ENCODE peak calls at places on chromosomes 1 and 21, in eight cellular contexts. One of them, this sample, is unnamed.
A peak's percentile ranks its signal among the peaks of the same experiment; 100 is the strongest.

GRCh38 chr1:162019436-162019835 is 4.2 kb downstream of the OLFML2B start:
- DNase-seq in thyroid gland: no peak
- DNase-seq in heart left ventricle: no peak
- DNase-seq in neuronal stem cell: no peak
- DNase-seq in left lung: no peak
- DNase-seq in lower lobe of right lung: no peak
- DNase-seq in spleen: no peak
- DNase-seq in fibroblast of lung: no peak
- DNase-seq in this sample: no peak

GRCh38 chr1:222283147-222283768 is 264.6 kb downstream of the HHIPL2 start:
- DNase-seq in thyroid gland: no peak
- DNase-seq in heart left ventricle: no peak
- DNase-seq in neuronal stem cell: no peak
- DNase-seq in left lung: no peak
- DNase-seq in lower lobe of right lung: no peak
- DNase-seq in spleen: peak; percentile 77
- DNase-seq in fibroblast of lung: peak; percentile 98
- DNase-seq in this sample: no peak

GRCh38 chr1:232459826-232460225 is 170.1 kb downstream of the SIPA1L2 start:
- DNase-seq in thyroid gland: no peak
- DNase-seq in heart left ventricle: no peak
- DNase-seq in neuronal stem cell: no peak
- DNase-seq in left lung: no peak
- DNase-seq in lower lobe of right lung: no peak
- DNase-seq in spleen: no peak
- DNase-seq in fibroblast of lung: no peak
- DNase-seq in this sample: no peak

GRCh38 chr1:220775238-220775853 is 11.4 kb upstream of the MTARC1 start:
- DNase-seq in thyroid gland: peak; percentile 47
- DNase-seq in heart left ventricle: no peak
- DNase-seq in neuronal stem cell: no peak
- DNase-seq in left lung: no peak
- DNase-seq in lower lobe of right lung: no peak
- DNase-seq in spleen: no peak
- DNase-seq in fibroblast of lung: peak; percentile 38
- DNase-seq in this sample: no peak

GRCh38 chr1:65691152-65691900 is 101.4 kb upstream of the PDE4B start:
- DNase-seq in thyroid gland: no peak
- DNase-seq in heart left ventricle: no peak
- DNase-seq in neuronal stem cell: no peak
- DNase-seq in left lung: no peak
- DNase-seq in lower lobe of right lung: no peak
- DNase-seq in spleen: no peak
- DNase-seq in fibroblast of lung: no peak
- DNase-seq in this sample: no peak

GRCh38 chr1:56472860-56473259 is 106.5 kb downstream of the PLPP3 start:
- DNase-seq in thyroid gland: no peak
- DNase-seq in heart left ventricle: no peak
- DNase-seq in neuronal stem cell: no peak
- DNase-seq in left lung: no peak
- DNase-seq in lower lobe of right lung: no peak
- DNase-seq in spleen: no peak
- DNase-seq in fibroblast of lung: no peak
- DNase-seq in this sample: no peak

GRCh38 chr1:94463056-94463764 is 45.0 kb downstream of the ABCD3 start:
- DNase-seq in thyroid gland: no peak
- DNase-seq in heart left ventricle: no peak
- DNase-seq in neuronal stem cell: no peak
- DNase-seq in left lung: no peak
- DNase-seq in lower lobe of right lung: no peak
- DNase-seq in spleen: no peak
- DNase-seq in fibroblast of lung: no peak
- DNase-seq in this sample: no peak

GRCh38 chr1:71492298-71493041 is 411.6 kb upstream of the ZRANB2 start:
- DNase-seq in thyroid gland: no peak
- DNase-seq in heart left ventricle: no peak
- DNase-seq in neuronal stem cell: no peak
- DNase-seq in left lung: no peak
- DNase-seq in lower lobe of right lung: no peak
- DNase-seq in spleen: no peak
- DNase-seq in fibroblast of lung: no peak
- DNase-seq in this sample: no peak

GRCh38 chr21:30541764-30542163 is at the start of gene KRTAP19-6:
- DNase-seq in thyroid gland: no peak
- DNase-seq in heart left ventricle: no peak
- DNase-seq in neuronal stem cell: no peak
- DNase-seq in left lung: no peak
- DNase-seq in lower lobe of right lung: no peak
- DNase-seq in spleen: no peak
- DNase-seq in fibroblast of lung: no peak
- DNase-seq in this sample: no peak

GRCh38 chr1:226308166-226308722 is 720 bp downstream of the LIN9 start:
- DNase-seq in thyroid gland: peak; percentile 2
- DNase-seq in heart left ventricle: no peak
- DNase-seq in neuronal stem cell: no peak
- DNase-seq in left lung: no peak
- DNase-seq in lower lobe of right lung: no peak
- DNase-seq in spleen: no peak
- DNase-seq in fibroblast of lung: no peak
- DNase-seq in this sample: peak; percentile 12

GRCh38 chr1:67390041-67390887 is 39.9 kb downstream of the SERBP1 start:
- DNase-seq in thyroid gland: no peak
- DNase-seq in heart left ventricle: no peak
- DNase-seq in neuronal stem cell: no peak
- DNase-seq in left lung: no peak
- DNase-seq in lower lobe of right lung: no peak
- DNase-seq in spleen: no peak
- DNase-seq in fibroblast of lung: no peak
- DNase-seq in this sample: no peak

GRCh38 chr1:66618390-66618789 is 84.4 kb downstream of the SGIP1 start:
- DNase-seq in thyroid gland: no peak
- DNase-seq in heart left ventricle: no peak
- DNase-seq in neuronal stem cell: no peak
- DNase-seq in left lung: no peak
- DNase-seq in lower lobe of right lung: no peak
- DNase-seq in spleen: no peak
- DNase-seq in fibroblast of lung: peak; percentile 47
- DNase-seq in this sample: no peak

GRCh38 chr21:15430577-15430976 is 299.2 kb upstream of the USP25 start:
- DNase-seq in thyroid gland: no peak
- DNase-seq in heart left ventricle: no peak
- DNase-seq in neuronal stem cell: no peak
- DNase-seq in left lung: no peak
- DNase-seq in lower lobe of right lung: no peak
- DNase-seq in spleen: no peak
- DNase-seq in fibroblast of lung: no peak
- DNase-seq in this sample: no peak

GRCh38 chr1:8025061-8025670 is 943 bp downstream of the ERRFI1 start:
- DNase-seq in thyroid gland: no peak
- DNase-seq in heart left ventricle: no peak
- DNase-seq in neuronal stem cell: no peak
- DNase-seq in left lung: no peak
- DNase-seq in lower lobe of right lung: no peak
- DNase-seq in spleen: no peak
- DNase-seq in fibroblast of lung: peak; percentile 39
- DNase-seq in this sample: no peak

GRCh38 chr1:110787328-110788071 is 85.4 kb upstream of the CD53 start:
- DNase-seq in thyroid gland: no peak
- DNase-seq in heart left ventricle: no peak
- DNase-seq in neuronal stem cell: no peak
- DNase-seq in left lung: no peak
- DNase-seq in lower lobe of right lung: no peak
- DNase-seq in spleen: peak; percentile 81
- DNase-seq in fibroblast of lung: no peak
- DNase-seq in this sample: peak; percentile 20

GRCh38 chr21:44947930-44948331 is 8.1 kb downstream of the SLX9 start:
- DNase-seq in thyroid gland: no peak
- DNase-seq in heart left ventricle: peak; percentile 84
- DNase-seq in neuronal stem cell: no peak
- DNase-seq in left lung: peak; percentile 77
- DNase-seq in lower lobe of right lung: peak; percentile 48
- DNase-seq in spleen: peak; percentile 76
- DNase-seq in fibroblast of lung: no peak
- DNase-seq in this sample: no peak

GRCh38 chr1:91809267-91809666 is 76.7 kb downstream of the TGFBR3 start:
- DNase-seq in thyroid gland: no peak
- DNase-seq in heart left ventricle: no peak
- DNase-seq in neuronal stem cell: no peak
- DNase-seq in left lung: no peak
- DNase-seq in lower lobe of right lung: no peak
- DNase-seq in spleen: no peak
- DNase-seq in fibroblast of lung: no peak
- DNase-seq in this sample: no peak

GRCh38 chr21:36882776-36883175 is 83.7 kb downstream of the HLCS start:
- DNase-seq in thyroid gland: no peak
- DNase-seq in heart left ventricle: no peak
- DNase-seq in neuronal stem cell: no peak
- DNase-seq in left lung: no peak
- DNase-seq in lower lobe of right lung: no peak
- DNase-seq in spleen: no peak
- DNase-seq in fibroblast of lung: peak; percentile 8
- DNase-seq in this sample: no peak

GRCh38 chr21:8998946-8999681 is 1522.3 kb upstream of the TPTE start:
- DNase-seq in thyroid gland: no peak
- DNase-seq in heart left ventricle: no peak
- DNase-seq in neuronal stem cell: no peak
- DNase-seq in left lung: no peak
- DNase-seq in lower lobe of right lung: no peak
- DNase-seq in spleen: no peak
- DNase-seq in fibroblast of lung: no peak
- DNase-seq in this sample: no peak

GRCh38 chr21:8993284-8993942 is 1528.0 kb upstream of the TPTE start:
- DNase-seq in thyroid gland: no peak
- DNase-seq in heart left ventricle: no peak
- DNase-seq in neuronal stem cell: no peak
- DNase-seq in left lung: no peak
- DNase-seq in lower lobe of right lung: no peak
- DNase-seq in spleen: no peak
- DNase-seq in fibroblast of lung: no peak
- DNase-seq in this sample: no peak

GRCh38 chr21:8994640-8995511 is 1526.5 kb upstream of the TPTE start:
- DNase-seq in thyroid gland: no peak
- DNase-seq in heart left ventricle: no peak
- DNase-seq in neuronal stem cell: no peak
- DNase-seq in left lung: no peak
- DNase-seq in lower lobe of right lung: no peak
- DNase-seq in spleen: no peak
- DNase-seq in fibroblast of lung: no peak
- DNase-seq in this sample: no peak

GRCh38 chr21:8993943-8994639 is 1527.3 kb upstream of the TPTE start:
- DNase-seq in thyroid gland: no peak
- DNase-seq in heart left ventricle: no peak
- DNase-seq in neuronal stem cell: no peak
- DNase-seq in left lung: no peak
- DNase-seq in lower lobe of right lung: no peak
- DNase-seq in spleen: no peak
- DNase-seq in fibroblast of lung: no peak
- DNase-seq in this sample: no peak

GRCh38 chr21:8997011-8997440 is 1524.4 kb upstream of the TPTE start:
- DNase-seq in thyroid gland: no peak
- DNase-seq in heart left ventricle: no peak
- DNase-seq in neuronal stem cell: no peak
- DNase-seq in left lung: no peak
- DNase-seq in lower lobe of right lung: no peak
- DNase-seq in spleen: no peak
- DNase-seq in fibroblast of lung: no peak
- DNase-seq in this sample: no peak
- H3K9me3 ChIP-seq in thyroid gland: no peaks in the 10 kb centered on the region
- H3K9me3 ChIP-seq in heart left ventricle: no peaks in the 10 kb centered on the region
- H3K9me3 ChIP-seq in neuronal stem cell: peaks cover 22% of the 10 kb centered on the region
- H3K9me3 ChIP-seq in left lung: no peaks in the 10 kb centered on the region
- H3K9me3 ChIP-seq in lower lobe of right lung: no peaks in the 10 kb centered on the region
- H3K9me3 ChIP-seq in spleen: peaks cover 4% of the 10 kb centered on the region
- H3K9me3 ChIP-seq in fibroblast of lung: peaks cover 8% of the 10 kb centered on the region
- H3K9me3 ChIP-seq in this sample: peaks cover 4% of the 10 kb centered on the region

GRCh38 chr1:198380275-198380674 is 160.2 kb downstream of the ATP6V1G3 start:
- DNase-seq in thyroid gland: no peak
- DNase-seq in heart left ventricle: no peak
- DNase-seq in neuronal stem cell: no peak
- DNase-seq in left lung: no peak
- DNase-seq in lower lobe of right lung: no peak
- DNase-seq in spleen: no peak
- DNase-seq in fibroblast of lung: no peak
- DNase-seq in this sample: no peak
- H3K9me3 ChIP-seq in thyroid gland: no peaks in the 10 kb centered on the region
- H3K9me3 ChIP-seq in heart left ventricle: no peaks in the 10 kb centered on the region
- H3K9me3 ChIP-seq in neuronal stem cell: peaks cover 2% of the 10 kb centered on the region
- H3K9me3 ChIP-seq in left lung: no peaks in the 10 kb centered on the region
- H3K9me3 ChIP-seq in lower lobe of right lung: no peaks in the 10 kb centered on the region
- H3K9me3 ChIP-seq in spleen: no peaks in the 10 kb centered on the region
- H3K9me3 ChIP-seq in fibroblast of lung: no peaks in the 10 kb centered on the region
- H3K9me3 ChIP-seq in this sample: peaks cover 5% of the 10 kb centered on the region

DNA sequence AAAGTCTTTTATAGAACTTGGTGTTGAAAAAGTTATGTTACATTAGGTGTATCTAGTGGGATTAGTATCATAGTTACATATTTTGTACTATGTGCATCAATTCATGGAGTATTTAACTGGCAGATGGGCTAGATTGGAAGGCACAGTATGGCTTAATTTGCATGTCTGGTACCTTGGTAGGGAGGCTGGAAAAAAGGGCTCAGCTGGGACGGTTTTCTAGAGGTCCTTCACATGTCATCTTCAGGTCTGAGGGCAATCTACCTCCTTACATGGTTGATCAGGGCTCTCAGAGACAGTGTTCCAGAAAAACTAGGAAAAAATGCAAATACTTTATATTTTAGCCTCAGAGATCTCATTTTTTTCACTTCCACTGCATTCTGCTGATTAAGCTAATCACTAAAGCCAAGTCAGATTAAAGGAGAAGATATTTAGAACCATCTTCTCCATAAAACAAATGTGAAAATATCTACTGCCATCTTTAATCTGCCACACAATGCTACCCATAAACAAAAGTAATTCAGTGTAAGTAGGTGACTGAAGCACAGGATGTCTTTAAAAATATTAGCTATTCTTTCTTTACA is 209.3 kb downstream of the PLA2G4A start:
- DNase-seq in thyroid gland: no peak
- DNase-seq in heart left ventricle: no peak
- DNase-seq in neuronal stem cell: no peak
- DNase-seq in left lung: no peak
- DNase-seq in lower lobe of right lung: no peak
- DNase-seq in spleen: no peak
- DNase-seq in fibroblast of lung: no peak
- DNase-seq in this sample: no peak
- H3K9me3 ChIP-seq in thyroid gland: no peaks in the 10 kb centered on the region
- H3K9me3 ChIP-seq in heart left ventricle: no peaks in the 10 kb centered on the region
- H3K9me3 ChIP-seq in neuronal stem cell: peaks cover 2% of the 10 kb centered on the region
- H3K9me3 ChIP-seq in left lung: no peaks in the 10 kb centered on the region
- H3K9me3 ChIP-seq in lower lobe of right lung: no peaks in the 10 kb centered on the region
- H3K9me3 ChIP-seq in spleen: no peaks in the 10 kb centered on the region
- H3K9me3 ChIP-seq in fibroblast of lung: no peaks in the 10 kb centered on the region
- H3K9me3 ChIP-seq in this sample: no peaks in the 10 kb centered on the region

DNA sequence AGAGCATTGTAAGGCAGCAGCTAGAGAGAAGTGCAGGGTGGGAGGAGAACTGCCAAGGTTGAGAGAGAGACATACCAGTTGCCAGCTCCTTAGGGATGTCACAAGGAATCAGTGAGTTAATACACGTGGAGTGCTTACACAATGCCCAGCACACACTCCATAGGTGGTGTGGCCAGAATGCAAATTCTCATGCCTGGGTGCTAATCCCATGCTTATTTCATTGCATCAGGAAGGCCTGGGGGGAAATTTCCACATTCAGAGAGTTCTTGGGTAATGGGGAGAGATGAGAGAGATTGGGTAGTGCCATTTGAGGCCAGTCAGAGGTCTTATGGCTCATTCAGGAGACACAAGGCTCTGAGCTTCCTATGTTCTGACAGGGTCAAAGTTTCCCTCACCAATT is 38.7 kb downstream of the GJA5 start:
- DNase-seq in thyroid gland: no peak
- DNase-seq in heart left ventricle: no peak
- DNase-seq in neuronal stem cell: no peak
- DNase-seq in left lung: no peak
- DNase-seq in lower lobe of right lung: no peak
- DNase-seq in spleen: no peak
- DNase-seq in fibroblast of lung: no peak
- DNase-seq in this sample: no peak
- H3K9me3 ChIP-seq in thyroid gland: no peaks in the 10 kb centered on the region
- H3K9me3 ChIP-seq in heart left ventricle: no peaks in the 10 kb centered on the region
- H3K9me3 ChIP-seq in neuronal stem cell: peaks cover 15% of the 10 kb centered on the region
- H3K9me3 ChIP-seq in left lung: no peaks in the 10 kb centered on the region
- H3K9me3 ChIP-seq in lower lobe of right lung: no peaks in the 10 kb centered on the region
- H3K9me3 ChIP-seq in spleen: no peaks in the 10 kb centered on the region
- H3K9me3 ChIP-seq in fibroblast of lung: no peaks in the 10 kb centered on the region
- H3K9me3 ChIP-seq in this sample: no peaks in the 10 kb centered on the region